ENCODE peak calls at places on chromosomes 3 and 15, in nine cellular contexts. B, U, D, V, Y, O, G, J and X are unnamed samples.

GRCh38 chr3:113261996-113262665 is 50.8 kb downstream of the BOC start:
- DNase-seq in O (no peak), G (no peak), J (no peak), D (no peak), B (peak; percentile 33), V (no peak), U (no peak), Y (peak; percentile 83), X (no peak)

GRCh38 chr15:83153288-83153687 is 45.8 kb downstream of the TM6SF1 start:
- DNase-seq in Y (peak; percentile 34), U (no peak), O (no peak), J (peak; percentile 56), B (no peak), V (no peak), D (no peak), G (no peak), X (no peak)

GRCh38 chr3:9623148-9623547 is 26.2 kb upstream of the MTMR14 start:
- DNase-seq in U (no peak), D (no peak), Y (no peak), O (no peak), J (no peak), G (no peak), V (peak; percentile 32), B (no peak), X (no peak)

GRCh38 chr3:72441284-72441994 is 406.8 kb downstream of the SHQ1 start:
- DNase-seq in Y (peak; percentile 28), O (no peak), J (peak; percentile 27), B (no peak), G (no peak), V (peak; percentile 41), U (no peak), D (no peak), X (no peak)

GRCh38 chr3:184690236-184690883 is 21.5 kb downstream of the MAGEF1 start:
- DNase-seq in V (no peak), O (no peak), Y (no peak), G (no peak), B (no peak), D (no peak), U (no peak), J (no peak), X (peak; percentile 30)

GRCh38 chr15:56754993-56755392 is 21.7 kb upstream of the ZNF280D start:
- DNase-seq in U (no peak), V (no peak), O (no peak), Y (peak; percentile 64), D (no peak), B (no peak), J (peak; percentile 25), G (no peak), X (no peak)

GRCh38 chr3:59266551-59266950 is 216.7 kb upstream of the CFAP20DC start:
- DNase-seq in Y (peak; percentile 47), G (no peak), U (no peak), J (peak; percentile 8), D (no peak), B (no peak), V (no peak), O (no peak), X (no peak)

GRCh38 chr3:133717424-133717823 is 28.8 kb upstream of the TF start:
- DNase-seq in V (no peak), U (no peak), B (no peak), O (no peak), Y (no peak), G (no peak), J (no peak), D (no peak), X (no peak)

GRCh38 chr3:183697610-183698317 is at the start of gene YEATS2:
- DNase-seq in G (peak; percentile 71), B (peak; percentile 24), O (peak; percentile 86), V (peak; percentile 79), D (peak; percentile 90), Y (peak; percentile 39), U (peak; percentile 42), J (peak; percentile 53), X (peak; percentile 76)

GRCh38 chr15:87604857-87605446 is 651.6 kb downstream of the NTRK3 start:
- DNase-seq in J (peak; percentile 37), Y (peak; percentile 35), D (peak; percentile 10), O (peak; percentile 65), B (no peak), U (no peak), G (peak; percentile 32), V (peak; percentile 37), X (peak; percentile 44)
- TF ChIP-seq CTCF in J (peak; percentile 60), Y (peak; percentile 51), D (no peak), O (peak; percentile 78), B (peak; percentile 22), U (peak; percentile 15), G (peak; percentile 70), V (peak; percentile 53), X (peak; percentile 73)

GRCh38 chr15:29113336-29114276 is 156.0 kb downstream of the NSMCE3 start:
- DNase-seq in B (no peak), J (no peak), O (no peak), G (no peak), U (no peak), Y (no peak), V (no peak), D (no peak), X (no peak)

GRCh38 chr15:29114277-29115092 is 155.1 kb downstream of the NSMCE3 start:
- DNase-seq in B (no peak), Y (no peak), J (no peak), V (no peak), D (no peak), U (no peak), O (peak; percentile 33), G (no peak), X (no peak)

GRCh38 chr15:29116970-29117700 is 152.5 kb downstream of the NSMCE3 start:
- DNase-seq in G (no peak), O (no peak), J (no peak), U (no peak), V (no peak), D (no peak), B (no peak), Y (no peak), X (no peak)

GRCh38 chr15:29117778-29118177 is 151.8 kb downstream of the NSMCE3 start:
- DNase-seq in V (no peak), B (no peak), Y (no peak), J (no peak), G (no peak), O (no peak), U (no peak), D (no peak), X (no peak)

DNA sequence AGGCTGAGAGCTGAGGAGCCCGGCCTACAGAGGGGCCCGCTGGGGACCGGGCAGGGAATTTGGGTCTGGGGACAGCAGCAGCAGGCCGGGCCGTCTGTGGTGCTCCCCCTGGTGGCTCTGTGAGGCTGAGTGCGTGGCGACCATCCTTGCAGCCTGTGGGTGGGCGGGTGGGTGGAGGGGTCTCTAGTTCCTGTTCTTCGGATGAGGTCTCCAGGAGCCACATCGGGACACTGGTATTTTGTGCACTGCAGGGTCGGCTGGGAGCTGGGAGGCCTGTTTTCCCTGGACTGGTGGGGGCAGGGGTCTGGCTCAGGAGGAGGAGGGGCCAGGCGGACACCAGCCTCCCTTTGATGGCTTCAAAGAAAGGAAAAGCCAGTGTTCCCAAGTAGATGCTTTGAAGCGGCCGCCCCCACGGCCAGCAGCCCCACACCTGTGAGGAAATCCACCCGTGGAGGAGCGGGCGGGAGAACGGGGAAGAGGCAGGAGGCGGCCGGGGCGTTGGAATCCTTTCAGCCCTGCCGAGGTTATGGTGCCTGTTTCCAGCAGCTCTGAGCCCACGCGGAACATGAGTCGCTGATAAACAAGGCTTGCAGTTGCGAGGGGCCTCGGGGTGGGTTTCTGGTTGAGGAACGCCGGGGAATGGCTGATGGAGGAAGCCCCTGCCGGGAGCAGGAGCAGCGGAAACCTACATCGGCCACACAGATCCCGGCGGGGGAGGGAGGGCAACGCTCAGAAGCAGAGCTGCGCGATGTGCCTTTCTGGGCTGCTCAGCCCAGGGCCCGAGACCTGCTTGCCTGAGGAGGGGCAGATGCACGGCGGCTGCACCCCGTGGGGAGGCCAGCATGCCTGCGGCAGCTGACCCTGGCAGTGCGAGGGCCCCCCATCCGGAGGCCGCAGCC is 154.3 kb downstream of the NSMCE3 start:
- DNase-seq in V (no peak), D (no peak), O (peak; percentile 76), J (no peak), Y (no peak), G (peak; percentile 69), U (no peak), B (no peak), X (peak; percentile 80)
- TF ChIP-seq CTCF in V (no peak), D (peak; percentile 26), O (peak; percentile 60), J (peak; percentile 8), Y (no peak), G (peak; percentile 44), U (no peak), B (peak; percentile 37), X (peak; percentile 52)

GRCh38 chr3:128845695-128846491 is 33.5 kb upstream of the ACAD9 start:
- DNase-seq in D (peak; percentile 74), U (peak; percentile 86), O (peak; percentile 78), G (peak; percentile 96), V (peak; percentile 86), B (peak; percentile 73), J (peak; percentile 71), Y (peak; percentile 54), X (peak; percentile 92)

GRCh38 chr3:128846501-128846900 is 32.9 kb upstream of the ACAD9 start:
- DNase-seq in J (no peak), V (no peak), G (no peak), D (no peak), O (no peak), U (no peak), B (no peak), Y (no peak), X (no peak)

GRCh38 chr3:128844502-128844901 is 34.9 kb upstream of the ACAD9 start:
- DNase-seq in B (no peak), J (no peak), O (no peak), G (no peak), Y (no peak), D (no peak), U (no peak), V (no peak), X (no peak)

GRCh38 chr3:128847631-128848370 is 31.6 kb upstream of the ACAD9 start:
- DNase-seq in O (no peak), Y (no peak), U (no peak), G (no peak), B (no peak), V (no peak), J (no peak), D (no peak), X (no peak)

DNA sequence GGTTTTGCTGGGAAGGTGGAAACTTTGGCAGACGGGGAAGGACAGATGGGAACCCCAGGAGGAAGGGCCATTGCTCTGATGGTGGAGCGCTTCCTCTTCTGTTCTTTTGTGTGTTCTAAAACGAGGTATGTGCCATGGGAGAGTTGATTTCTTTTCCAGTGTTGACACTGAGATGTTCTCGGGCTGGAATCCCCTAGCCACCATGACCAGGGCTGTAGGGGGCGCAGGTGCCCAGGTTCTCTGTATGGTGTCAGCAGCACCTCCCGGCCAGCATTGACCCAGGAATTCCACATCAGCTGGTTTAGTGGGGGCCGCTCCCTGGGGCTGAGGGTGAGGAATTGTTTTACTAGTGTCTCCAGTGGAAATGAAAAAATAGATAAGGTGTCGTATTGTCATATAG is 34.3 kb upstream of the ACAD9 start:
- DNase-seq in G (peak; percentile 59), U (no peak), J (no peak), D (no peak), B (no peak), V (peak; percentile 27), O (peak; percentile 47), Y (no peak), X (peak; percentile 30)
- TF ChIP-seq CTCF in G (no peak), U (no peak), J (no peak), D (no peak), B (no peak), V (peak; percentile 28), O (peak; percentile 51), Y (no peak), X (no peak)

DNA sequence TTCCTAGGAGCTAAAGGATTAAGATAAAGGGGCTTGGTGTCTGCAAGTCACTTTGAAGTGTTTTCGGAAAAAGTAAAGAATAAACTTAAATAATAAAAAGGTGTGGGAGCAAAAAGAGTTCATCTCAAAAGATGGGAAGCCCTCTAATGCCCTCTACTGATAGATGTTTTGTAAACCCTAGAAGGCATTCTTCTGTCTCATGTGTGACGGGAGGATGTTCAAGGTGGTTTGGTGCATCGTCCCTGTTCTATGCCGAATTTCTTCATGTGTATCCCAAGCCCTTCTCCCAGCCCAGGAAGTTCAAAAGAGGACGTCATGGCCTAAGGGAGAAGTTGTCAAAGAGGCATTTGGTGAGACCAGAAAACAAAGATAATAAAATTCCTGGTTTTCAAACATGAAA is 37.2 kb downstream of the CCK start:
- DNase-seq in V (peak; percentile 34), J (peak; percentile 33), U (no peak), O (no peak), Y (peak; percentile 14), B (no peak), D (peak; percentile 14), G (no peak), X (no peak)
- TF ChIP-seq CTCF in V (peak; percentile 46), J (peak; percentile 24), U (no peak), O (peak; percentile 35), Y (no peak), B (no peak), D (no peak), G (no peak), X (peak; percentile 8)